ENCODE peak calls at places on chromosomes 11 and 22, in five cellular contexts. F, T, K, O and Y are unnamed samples.

GRCh38 chr11:115104851-115105453 is 399.3 kb downstream of the CADM1 start:
- DNase-seq in T (no peak), F (no peak), O (no peak), K (no peak), Y (no peak)

GRCh38 chr11:124978316-124978715 is 24.3 kb downstream of the CCDC15 start:
- DNase-seq in K (no peak), T (no peak), O (no peak), F (no peak), Y (no peak)

GRCh38 chr22:20008221-20008995 is 8.2 kb downstream of the ARVCF start:
- DNase-seq in O (no peak), F (no peak), K (no peak), T (no peak), Y (no peak)

GRCh38 chr22:28630185-28630580 is 49.5 kb downstream of the TTC28 start:
- DNase-seq in F (no peak), O (no peak), K (no peak), T (no peak), Y (no peak)

GRCh38 chr22:49271831-49272230 is 555.8 kb downstream of the BRD1 start:
- DNase-seq in T (no peak), F (no peak), O (no peak), K (no peak), Y (no peak)

GRCh38 chr11:6351782-6352181 is 31.5 kb upstream of the CAVIN3 start:
- DNase-seq in O (peak; percentile 12), F (no peak), T (no peak), K (no peak), Y (no peak)

GRCh38 chr11:133841279-133842043 is 3.9 kb downstream of the SPATA19 start:
- DNase-seq in O (no peak), K (peak; percentile 19), F (no peak), T (no peak), Y (no peak)

GRCh38 chr22:37196539-37197450 is 8.7 kb upstream of the C1QTNF6 start:
- DNase-seq in F (peak; percentile 77), K (peak; percentile 84), T (peak; percentile 38), O (peak; percentile 72), Y (peak; percentile 61)

GRCh38 chr22:41242396-41243117 is 1.8 kb upstream of the CHADL start:
- DNase-seq in T (no peak), F (no peak), K (no peak), O (no peak), Y (no peak)

GRCh38 chr22:47374273-47374771 is 611.9 kb downstream of the TBC1D22A start:
- DNase-seq in K (no peak), O (no peak), F (no peak), T (no peak), Y (no peak)

GRCh38 chr11:116715383-116715782 is 57.4 kb downstream of the BUD13 start:
- DNase-seq in K (no peak), O (no peak), T (no peak), F (no peak), Y (no peak)
- TF ChIP-seq CTCF in K (no peak), O (no peak), T (no peak), F (no peak), Y (no peak)

GRCh38 chr11:46895821-46896220 is 22.5 kb downstream of the LRP4 start:
- DNase-seq in K (peak; percentile 79), O (no peak), F (no peak), T (no peak), Y (no peak)

GRCh38 chr11:46894961-46895360 is 23.4 kb downstream of the LRP4 start:
- DNase-seq in T (no peak), K (no peak), O (no peak), F (no peak), Y (no peak)

GRCh38 chr11:46898396-46899095 is 19.8 kb downstream of the LRP4 start:
- DNase-seq in O (peak; percentile 60), F (no peak), K (peak; percentile 57), T (no peak), Y (no peak)

GRCh38 chr11:46894506-46894905 is 23.8 kb downstream of the LRP4 start:
- DNase-seq in K (no peak), O (no peak), F (no peak), T (no peak), Y (no peak)

GRCh38 chr11:46896719-46897406 is 21.5 kb downstream of the LRP4 start:
- DNase-seq in F (no peak), K (no peak), T (no peak), O (peak; percentile 58), Y (no peak)
- TF ChIP-seq CTCF in F (no peak), K (no peak), T (peak; percentile 25), O (peak; percentile 30), Y (peak; percentile 19)

GRCh38 chr22:38981005-38981658 is 1.0 kb upstream of the APOBEC3B start:
- DNase-seq in O (peak; percentile 79), F (peak; percentile 41), K (no peak), T (no peak), Y (no peak)
- TF ChIP-seq CTCF in O (peak; percentile 71), F (no peak), K (peak; percentile 7), T (peak; percentile 53), Y (peak; percentile 25)

GRCh38 chr11:21933095-21933494 is 259.8 kb upstream of the ANO5 start:
- DNase-seq in T (no peak), K (no peak), O (no peak), F (peak; percentile 4), Y (no peak)
- TF ChIP-seq CTCF in T (no peak), K (no peak), O (peak; percentile 11), F (peak; percentile 49), Y (peak; percentile 9)

GRCh38 chr22:27627444-27627833 is 174.1 kb downstream of the MN1 start:
- DNase-seq in T (no peak), O (no peak), F (no peak), K (no peak), Y (no peak)
- TF ChIP-seq CTCF in T (peak; percentile 24), O (no peak), F (no peak), K (no peak), Y (no peak)

DNA sequence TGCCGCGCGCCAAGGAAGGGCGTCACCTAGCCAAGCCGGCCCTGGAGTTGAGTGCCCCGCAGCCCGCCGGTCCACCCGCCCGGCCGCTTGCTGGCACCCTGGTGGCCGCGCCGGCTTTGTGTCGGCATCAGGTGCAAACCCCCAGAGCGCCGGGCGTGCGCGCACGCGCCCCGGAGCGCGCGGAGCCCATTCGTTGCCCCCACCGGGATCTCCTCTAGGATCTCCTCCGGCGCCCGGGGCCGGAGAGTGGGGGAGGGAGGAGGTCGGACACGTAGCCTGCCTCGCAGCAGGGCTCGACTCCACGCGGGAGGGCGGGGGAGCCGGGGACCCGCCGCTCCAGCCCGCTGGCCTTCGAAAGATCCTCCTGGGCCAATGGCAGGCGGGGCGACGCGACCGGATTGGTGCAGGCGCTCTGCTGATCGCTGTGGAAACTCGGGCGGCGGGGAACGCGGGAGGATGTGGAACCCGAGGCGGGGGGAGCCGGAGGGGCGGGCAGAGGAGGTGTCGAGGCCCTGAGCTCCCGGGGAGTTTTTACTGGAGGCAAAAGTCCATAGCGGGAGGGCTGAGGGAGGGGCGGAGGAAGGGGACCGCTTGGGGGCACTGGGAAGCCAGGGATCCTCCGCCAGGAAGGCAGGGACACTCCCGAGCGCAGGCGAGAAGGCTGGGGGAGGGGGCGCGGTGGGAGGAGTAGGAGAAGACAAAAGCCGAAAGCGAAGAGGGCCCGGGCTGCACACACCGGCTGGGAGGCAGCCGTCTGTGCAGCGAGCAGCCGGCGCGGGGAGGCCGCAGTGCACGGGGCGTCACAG is at the start of gene FADS2:
- DNase-seq in T (peak; percentile 80), F (peak; percentile 51), K (peak; percentile 94), O (peak; percentile 74), Y (peak; percentile 81)
- TF ChIP-seq CTCF in T (peak; percentile 3), F (no peak), K (no peak), O (peak; percentile 3), Y (peak; percentile 16)